ENCODE peak calls at places on chromosomes 2 and 18, in four cellular contexts. Y is neural progenitor cell, K is amygdala, H is globus pallidus. O is an unnamed sample.

GRCh38 chr2:43934567-43934966 is 61.2 kb downstream of the LRPPRC start:
- DNase-seq in K (no peak), Y (no peak), H (no peak), O (no peak)

GRCh38 chr2:211494085-211494484 is 937.7 kb downstream of the CPS1 start:
- DNase-seq in Y (no peak), K (no peak), H (no peak), O (no peak)

GRCh38 chr2:69300650-69301049 is 86.4 kb downstream of the GFPT1 start:
- DNase-seq in H (no peak), K (no peak), Y (no peak), O (peak; percentile 72)

GRCh38 chr2:26161926-26162325 is 11.0 kb upstream of the GAREM2 start:
- DNase-seq in Y (no peak), H (no peak), K (no peak), O (no peak)

GRCh38 chr2:30115981-30116285 is 30.9 kb upstream of the YPEL5 start:
- DNase-seq in H (no peak), K (no peak), Y (no peak), O (no peak)

GRCh38 chr2:202760848-202761247 is 110.7 kb downstream of the ICA1L start:
- DNase-seq in K (no peak), Y (no peak), H (no peak), O (no peak)

GRCh38 chr2:112482309-112483046 is 522 bp downstream of the TTL start:
- DNase-seq in Y (peak; percentile 61), H (peak; percentile 33), K (no peak), O (peak; percentile 11)

GRCh38 chr2:191013876-191014652 is at the start of gene STAT1:
- DNase-seq in Y (peak; percentile 95), K (peak; percentile 91), H (peak; percentile 91), O (peak; percentile 84)

GRCh38 chr2:158722266-158723105 is 72.6 kb upstream of the DAPL1 start:
- DNase-seq in K (no peak), H (peak; percentile 29), Y (no peak), O (peak; percentile 4)

GRCh38 chr2:84849271-84849952 is 31.5 kb downstream of the TRABD2A start:
- DNase-seq in K (peak; percentile 28), Y (no peak), H (no peak), O (no peak)

GRCh38 chr2:129758461-129759185 is 220.8 kb upstream of the RAB6C start:
- DNase-seq in Y (no peak), H (peak; percentile 50), K (peak; percentile 43), O (peak; percentile 87)

GRCh38 chr2:220504890-220505564 is 877.6 kb downstream of the SLC4A3 start:
- DNase-seq in H (no peak), Y (no peak), K (no peak), O (no peak)

GRCh38 chr18:8627540-8627939 is 18.3 kb downstream of the RAB12 start:
- DNase-seq in K (no peak), Y (no peak), H (peak; percentile 60), O (no peak)

GRCh38 chr2:77831068-77831467 is 308.9 kb upstream of the LRRTM4 start:
- DNase-seq in K (no peak), H (no peak), Y (no peak), O (no peak)